ENCODE peak calls at places on chromosomes 1 and 21, in nine cellular contexts. X is AG09309, D is psoas muscle, K is pancreas, Y is lower leg skin, U is suprapubic skin, V is brain microvascular endothelial cell, I is tibial artery, O is cardiac muscle cell. R is an unnamed sample.

GRCh38 chr1:12486401-12487005 is 131.5 kb downstream of the DHRS3 start:
- DNase-seq in K (no peak), O (peak; percentile 69), V (peak; percentile 83), I (peak; percentile 62), X (no peak), Y (peak; percentile 47), D (peak; percentile 77), U (no peak), R (peak; percentile 54)

GRCh38 chr1:226121587-226122400 is 59.3 kb downstream of the H3-3A start:
- DNase-seq in O (peak; percentile 52), D (peak; percentile 69), U (peak; percentile 80), I (peak; percentile 37), Y (no peak), X (no peak), K (peak; percentile 94), V (no peak), R (no peak)

GRCh38 chr1:116986531-116987255 is 14.9 kb upstream of the CD101 start:
- DNase-seq in X (no peak), D (no peak), O (no peak), V (no peak), Y (no peak), U (no peak), K (no peak), I (no peak), R (no peak)

GRCh38 chr1:145985502-145986439 is 10.6 kb downstream of the TXNIP start:
- DNase-seq in X (no peak), I (peak; percentile 52), Y (no peak), O (peak; percentile 76), D (peak; percentile 78), K (peak; percentile 60), V (no peak), U (peak; percentile 67), R (peak; percentile 83)

GRCh38 chr1:66575739-66576138 is 41.8 kb downstream of the SGIP1 start:
- DNase-seq in I (no peak), X (peak; percentile 78), V (peak; percentile 86), U (no peak), Y (no peak), O (peak; percentile 91), K (no peak), D (no peak), R (peak; percentile 91)

GRCh38 chr1:13730751-13731482 is 30.9 kb downstream of the PRDM2 start:
- DNase-seq in K (no peak), Y (no peak), O (no peak), V (no peak), I (peak; percentile 42), D (peak; percentile 27), X (no peak), U (no peak), R (peak; percentile 62)

GRCh38 chr21:41258617-41259016 is 58.0 kb upstream of the FAM3B start:
- DNase-seq in V (no peak), K (no peak), U (no peak), Y (no peak), X (no peak), O (no peak), D (no peak), I (no peak), R (no peak)

GRCh38 chr1:75764057-75764655 is 21.9 kb upstream of the RABGGTB start:
- DNase-seq in O (no peak), U (no peak), V (no peak), K (no peak), I (no peak), D (no peak), X (no peak), Y (no peak), R (no peak)

GRCh38 chr1:182279302-182279701 is 112.3 kb downstream of the GLUL start:
- DNase-seq in U (no peak), Y (no peak), K (no peak), V (no peak), O (no peak), I (no peak), D (no peak), X (no peak), R (no peak)

GRCh38 chr1:107162745-107163144 is 21.9 kb downstream of the NTNG1 start:
- DNase-seq in I (no peak), V (no peak), U (no peak), D (no peak), O (no peak), Y (no peak), K (no peak), X (no peak), R (no peak)

GRCh38 chr1:173048629-173049326 is 2.0 kb downstream of the TNFSF18 start:
- DNase-seq in O (peak; percentile 20), K (no peak), Y (no peak), V (no peak), U (no peak), I (no peak), D (no peak), X (no peak), R (peak; percentile 36)

GRCh38 chr1:185929759-185930158 is 195.6 kb downstream of the HMCN1 start:
- DNase-seq in Y (no peak), I (no peak), X (no peak), V (no peak), D (no peak), U (no peak), K (no peak), O (no peak), R (peak; percentile 90)

GRCh38 chr1:35851175-35851869 is 31.7 kb upstream of the AGO1 start:
- DNase-seq in K (no peak), I (no peak), U (no peak), Y (no peak), D (no peak), O (peak; percentile 75), V (no peak), X (peak; percentile 37), R (peak; percentile 88)

GRCh38 chr1:17021896-17022295 is 10.2 kb upstream of the ATP13A2 start:
- DNase-seq in O (no peak), X (no peak), I (no peak), D (no peak), V (no peak), K (peak; percentile 30), U (no peak), Y (no peak), R (no peak)

GRCh38 chr1:228085287-228085926 is 2.9 kb downstream of the ARF1 start:
- DNase-seq in K (peak; percentile 50), O (peak; percentile 90), V (peak; percentile 55), I (no peak), U (no peak), Y (no peak), D (peak; percentile 19), X (peak; percentile 63), R (peak; percentile 88)

DNA sequence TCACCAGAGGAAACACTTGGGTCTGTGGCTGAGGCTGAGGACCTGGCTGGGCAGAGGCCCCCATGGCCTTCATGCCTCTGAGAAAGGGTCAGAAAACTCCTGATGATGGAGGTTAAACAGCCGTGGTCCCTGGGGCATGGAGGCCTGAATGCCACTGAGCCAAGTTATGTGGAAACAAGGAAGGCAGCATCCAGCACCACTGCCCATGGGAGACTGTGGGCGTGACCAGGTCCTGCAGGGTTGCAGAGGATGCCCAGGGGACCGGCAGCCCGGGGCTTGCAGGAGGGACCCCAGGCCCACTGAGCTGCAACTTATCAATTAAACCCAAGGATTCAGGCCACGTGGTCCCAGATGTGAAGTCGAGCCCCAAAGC is 18.9 kb upstream of the COL6A2 start:
- DNase-seq in U (no peak), Y (peak; percentile 29), I (no peak), V (no peak), X (no peak), O (peak; percentile 38), D (peak; percentile 67), K (peak; percentile 35), R (peak; percentile 63)
- H3K4me3 ChIP-seq in U (no peak overlapping the region), Y (no peak overlapping the region), I (no peak overlapping the region), V (no peak overlapping the region), X (no peak overlapping the region), O (no peak overlapping the region), D (no peak overlapping the region), K (no peak overlapping the region), R (no peak overlapping the region)

DNA sequence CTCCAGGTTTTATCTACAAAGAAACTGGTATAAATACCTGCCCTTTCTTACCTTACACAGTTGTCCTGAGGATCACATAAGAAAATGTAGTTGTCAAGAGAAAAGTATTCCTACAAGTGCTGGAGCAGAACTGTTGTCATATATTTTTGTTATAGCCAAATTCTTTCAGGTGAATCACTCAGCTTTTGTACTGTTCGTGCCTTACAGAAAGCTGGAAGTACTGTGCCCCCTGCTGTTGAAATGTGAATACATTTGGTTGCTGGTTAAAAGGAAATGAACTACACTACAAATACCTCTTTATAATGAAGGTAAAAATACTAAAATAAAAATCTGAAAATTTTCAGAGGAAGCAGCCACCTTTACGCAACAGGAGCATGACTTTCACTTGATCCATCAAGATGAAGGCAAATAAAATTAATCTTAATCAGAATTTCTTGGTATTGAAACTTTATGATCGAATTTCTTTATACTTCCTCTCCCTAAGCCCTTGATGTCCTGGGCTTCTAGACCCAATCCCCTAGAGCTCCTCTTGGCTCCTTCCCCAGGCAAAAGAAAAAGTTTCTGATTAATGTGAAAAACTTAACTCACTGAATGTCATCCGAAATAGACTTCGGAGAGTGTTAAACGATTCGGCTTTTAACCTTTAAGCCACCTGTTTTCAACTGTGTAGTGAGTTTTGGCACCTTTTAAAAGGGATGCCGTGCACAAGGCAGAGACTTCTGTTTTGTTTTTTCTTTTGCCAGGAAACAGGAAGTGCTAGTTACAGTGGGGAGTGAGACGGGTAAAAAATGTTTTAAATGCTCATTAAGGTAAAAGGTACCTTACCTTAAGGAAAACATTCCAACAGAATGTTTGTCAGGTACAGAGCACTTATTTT is 12.5 kb downstream of the CHML start:
- DNase-seq in O (peak; percentile 85), X (peak; percentile 55), D (no peak), V (peak; percentile 82), K (no peak), U (no peak), I (no peak), Y (no peak), R (peak; percentile 77)
- TF ChIP-seq CTCF in O (peak; percentile 67), X (peak; percentile 64), D (peak; percentile 46), V (peak; percentile 68), K (no peak), U (no peak), I (no peak), Y (no peak), R (peak; percentile 74)

DNA sequence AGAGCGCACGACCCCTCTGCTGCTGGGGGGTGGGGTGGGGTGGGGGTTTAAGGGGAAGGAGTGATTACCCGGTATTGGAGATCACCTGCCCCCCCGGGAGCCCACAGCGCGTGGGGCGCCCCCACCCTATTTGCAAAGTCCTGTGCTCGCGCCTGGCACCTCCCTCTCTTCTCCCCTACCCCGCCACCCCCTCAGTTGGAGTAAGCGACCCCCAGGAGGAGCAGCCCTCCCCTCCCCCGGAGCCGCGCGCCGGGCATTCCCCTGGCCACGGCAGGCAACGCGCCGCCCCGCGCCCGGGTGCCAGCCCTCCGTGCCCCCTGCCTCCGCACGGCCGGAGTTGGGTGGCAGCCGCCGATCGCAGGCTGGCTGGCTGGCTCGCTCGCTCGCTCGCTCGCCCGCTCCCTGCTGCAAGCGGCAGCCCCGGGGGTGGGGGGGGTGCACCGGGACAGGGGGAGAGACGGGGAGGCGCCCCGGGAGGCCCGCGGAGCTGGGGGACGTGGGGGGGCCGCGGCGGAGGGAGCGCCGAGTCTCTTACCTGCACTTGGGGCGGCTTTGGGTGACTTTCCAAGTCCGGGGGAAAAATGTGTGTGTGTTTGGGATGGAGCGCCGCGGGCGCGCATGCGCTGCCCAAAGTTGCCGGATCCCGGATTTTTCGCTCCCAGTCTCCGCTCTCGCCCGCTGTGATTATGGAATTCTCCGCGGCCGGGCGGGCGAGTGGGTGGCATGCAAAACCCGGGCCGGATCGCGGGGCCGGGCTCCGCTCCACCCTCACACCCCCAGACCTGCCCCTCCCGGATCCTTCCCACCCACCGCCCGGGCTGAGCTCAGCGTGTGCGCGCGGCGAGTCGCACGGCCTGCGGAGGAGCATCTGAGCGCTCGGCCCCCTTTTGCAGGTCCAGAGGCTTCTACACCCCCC is at the start of gene CASZ1:
- DNase-seq in D (peak; percentile 79), V (peak; percentile 71), I (peak; percentile 52), X (peak; percentile 50), Y (peak; percentile 68), O (peak; percentile 92), K (peak; percentile 93), U (peak; percentile 81), R (peak; percentile 89)
- H3K4me3 ChIP-seq in D (peak within 1 kb of the TSS; percentile 80), V (peak within 1 kb of the TSS; percentile 54), I (peak within 1 kb of the TSS; percentile 58), X (peak within 1 kb of the TSS; percentile 43), Y (peak within 1 kb of the TSS; percentile 55), O (peak within 1 kb of the TSS; percentile 99), K (peak within 1 kb of the TSS; percentile 77), U (peak within 1 kb of the TSS; percentile 81), R (peak within 1 kb of the TSS; percentile 57)

GRCh38 chr1:247373721-247374141 is 42.1 kb upstream of the ZNF496 start:
- DNase-seq in V (peak; percentile 42), D (peak; percentile 41), K (peak; percentile 68), U (no peak), I (peak; percentile 47), O (peak; percentile 62), Y (peak; percentile 25), X (no peak), R (no peak)
- TF ChIP-seq CTCF in V (peak; percentile 64), D (peak; percentile 41), K (no peak), U (no peak), I (peak; percentile 46), O (peak; percentile 65), Y (no peak), X (peak; percentile 46), R (peak; percentile 48)

R was measured in AG10803.